ENCODE peak calls at places on chromosomes 5 and 9, in four cellular contexts. J, N, X and S are unnamed samples.
A peak's percentile ranks its signal among the peaks of the same experiment; 100 is the strongest.

GRCh38 chr5:32264954-32265572 is 47.7 kb downstream of the MTMR12 start:
- DNase-seq in X (no peak), J (no peak), N (no peak), S (no peak)

GRCh38 chr5:38666668-38667498 is 110.4 kb upstream of the LIFR start:
- DNase-seq in X (peak; percentile 52), N (peak; percentile 43), J (no peak), S (peak; percentile 74)

GRCh38 chr5:87120518-87121314 is 147.0 kb upstream of the RASA1 start:
- DNase-seq in X (peak; percentile 39), J (no peak), N (no peak), S (no peak)

GRCh38 chr5:86675311-86675710 is 57.6 kb downstream of the COX7C start:
- DNase-seq in J (no peak), N (no peak), X (no peak), S (no peak)

GRCh38 chr5:131265318-131265803 is 1.5 kb downstream of the CDC42SE2 start:
- DNase-seq in N (no peak), J (no peak), X (no peak), S (no peak)

GRCh38 chr5:143194206-143194605 is 209.3 kb downstream of the NR3C1 start:
- DNase-seq in J (no peak), N (no peak), X (no peak), S (no peak)

GRCh38 chr9:98280162-98280561 is 24.7 kb upstream of the TBC1D2 start:
- DNase-seq in X (no peak), N (no peak), J (no peak), S (no peak)

GRCh38 chr5:115379622-115380344 is 83.3 kb upstream of the CCDC112 start:
- DNase-seq in J (no peak), X (peak; percentile 48), N (no peak), S (no peak)

GRCh38 chr9:72025956-72026355 is 34.5 kb downstream of the C9orf57 start:
- DNase-seq in J (no peak), N (no peak), X (no peak), S (no peak)

GRCh38 chr5:88021141-88021540 is 247.5 kb downstream of the TMEM161B start:
- DNase-seq in N (no peak), X (no peak), J (no peak), S (no peak)

GRCh38 chr9:35695801-35696420 is 6.2 kb upstream of the TPM2 start:
- DNase-seq in X (no peak), N (no peak), J (no peak), S (no peak)

GRCh38 chr9:9942764-9943424 is 669.9 kb downstream of the PTPRD start:
- DNase-seq in N (peak; percentile 41), X (peak; percentile 45), J (no peak), S (peak; percentile 53)

GRCh38 chr5:150078802-150079654 is 7.3 kb downstream of the CSF1R start:
- DNase-seq in J (no peak), N (no peak), X (no peak), S (no peak)

GRCh38 chr9:69215774-69216482 is 41.9 kb downstream of the TJP2 start:
- DNase-seq in X (no peak), N (no peak), J (no peak), S (no peak)

GRCh38 chr9:97853844-97854695 is 1.0 kb downstream of the FOXE1 start:
- DNase-seq in J (peak; percentile 52), N (no peak), X (peak; percentile 53), S (no peak)

DNA sequence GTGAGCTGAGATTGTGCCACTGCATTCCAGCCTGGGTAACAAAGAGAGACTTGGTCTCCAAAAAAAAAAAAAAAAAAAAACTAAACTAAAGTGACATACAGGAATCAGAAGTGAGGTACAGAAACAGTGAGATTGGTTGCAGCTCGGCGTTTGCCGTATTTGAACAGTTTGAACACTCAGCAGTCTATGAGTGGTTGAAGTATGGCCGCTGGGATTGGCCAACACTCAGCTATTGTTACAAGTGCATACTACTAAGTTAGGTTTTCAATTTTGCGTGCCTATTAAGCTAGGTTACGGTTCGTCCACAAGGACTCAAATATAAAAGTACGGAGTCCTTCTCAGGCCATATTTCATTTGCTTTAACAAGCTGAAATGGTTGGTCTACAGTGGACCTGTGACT is 3.3 kb upstream of the TSC1 start:
- DNase-seq in X (no peak), N (no peak), J (no peak), S (no peak)
- H3K9me3 ChIP-seq in X (no peaks in the 10 kb centered on the region), N (no peaks in the 10 kb centered on the region), J (no peaks in the 10 kb centered on the region), S (no peaks in the 10 kb centered on the region)

GRCh38 chr5:10467281-10468198 is 25.9 kb downstream of the ROPN1L start:
- DNase-seq in N (no peak), J (no peak), X (peak; percentile 73), S (no peak)
- H3K9me3 ChIP-seq in N (no peaks in the 10 kb centered on the region), J (no peaks in the 10 kb centered on the region), X (no peaks in the 10 kb centered on the region), S (no peaks in the 10 kb centered on the region)

GRCh38 chr5:91598216-91598615 is 215.1 kb upstream of the ARRDC3 start:
- DNase-seq in N (no peak), X (no peak), J (no peak), S (no peak)

GRCh38 chr5:91591076-91591475 is 208.0 kb upstream of the ARRDC3 start:
- DNase-seq in X (no peak), N (no peak), J (no peak), S (no peak)

GRCh38 chr5:91595436-91595835 is 212.3 kb upstream of the ARRDC3 start:
- DNase-seq in J (no peak), X (no peak), N (no peak), S (no peak)
- H3K9me3 ChIP-seq in J (no peaks in the 10 kb centered on the region), X (peaks cover 4% of the 10 kb centered on the region), N (peaks cover 49% of the 10 kb centered on the region), S (peaks cover 5% of the 10 kb centered on the region)

GRCh38 chr9:40927851-40928802 is 200.4 kb downstream of the FOXD4L6 start:
- DNase-seq in X (no peak), N (no peak), J (no peak), S (no peak)
- H3K9me3 ChIP-seq in X (no peaks in the 10 kb centered on the region), N (peaks cover 92% of the 10 kb centered on the region), J (no peaks in the 10 kb centered on the region), S (peaks cover 67% of the 10 kb centered on the region)

DNA sequence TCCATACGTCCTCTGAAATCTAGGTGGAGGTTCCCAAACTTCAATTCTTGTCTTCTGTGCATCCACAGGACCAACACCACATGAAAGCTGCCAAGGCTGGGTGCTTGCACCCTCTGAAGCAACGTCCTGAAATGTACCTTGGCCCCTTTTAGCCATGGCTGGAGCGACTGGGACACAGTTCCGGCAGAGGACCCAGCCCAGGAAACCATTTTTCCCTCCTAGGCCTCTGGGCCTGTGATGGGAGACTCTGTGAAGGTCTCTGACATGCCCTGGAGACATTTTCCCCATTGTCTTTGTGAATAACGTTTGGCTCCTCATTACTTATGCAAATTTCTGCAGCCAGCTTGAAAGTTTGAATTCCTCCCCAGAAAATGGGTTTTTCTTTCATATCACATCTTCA is 261.8 kb upstream of the RFX3 start:
- DNase-seq in N (no peak), J (no peak), X (no peak), S (no peak)
- H3K9me3 ChIP-seq in N (peaks cover 14% of the 10 kb centered on the region), J (no peaks in the 10 kb centered on the region), X (no peaks in the 10 kb centered on the region), S (no peaks in the 10 kb centered on the region)

DNA sequence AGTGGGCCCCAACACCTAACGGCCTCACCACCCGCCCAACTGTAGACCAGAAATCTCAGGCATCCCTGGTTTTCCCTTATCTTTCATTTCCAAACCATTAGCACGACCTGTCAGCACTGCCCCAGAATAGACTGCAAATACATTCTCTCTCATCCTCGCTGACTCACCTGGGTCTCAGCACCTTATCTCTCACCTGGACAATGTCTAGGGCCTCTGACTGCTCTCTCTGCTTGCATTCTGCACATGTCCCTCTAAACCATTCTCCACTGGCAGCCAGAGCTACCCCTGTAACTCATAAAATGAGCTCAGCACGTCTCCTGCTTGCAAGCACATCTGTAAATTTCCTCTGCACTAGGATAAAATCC is 12.7 kb downstream of the CKMT2 start:
- DNase-seq in N (no peak), X (no peak), J (no peak), S (no peak)
- H3K9me3 ChIP-seq in N (no peaks in the 10 kb centered on the region), X (no peaks in the 10 kb centered on the region), J (no peaks in the 10 kb centered on the region), S (no peaks in the 10 kb centered on the region)

GRCh38 chr5:3214838-3215374 is 380.7 kb upstream of the IRX1 start:
- DNase-seq in N (no peak), X (no peak), J (no peak), S (no peak)
- H3K9me3 ChIP-seq in N (no peaks in the 10 kb centered on the region), X (no peaks in the 10 kb centered on the region), J (no peaks in the 10 kb centered on the region), S (no peaks in the 10 kb centered on the region)

GRCh38 chr5:142192296-142192695 is 83.7 kb downstream of the NDFIP1 start:
- DNase-seq in N (no peak), J (no peak), X (no peak), S (no peak)
- H3K9me3 ChIP-seq in N (no peaks in the 10 kb centered on the region), J (no peaks in the 10 kb centered on the region), X (no peaks in the 10 kb centered on the region), S (no peaks in the 10 kb centered on the region)